ENCODE peak calls at places on chromosomes 13 and 19, in ten cellular contexts. Q is colonic mucosa; Y is HL-60; L is AG09319; B is kidney epithelial cell; Z is T-helper 2 cell; K is stimulated activated CD4-positive, alpha-beta T cell treated with anti-CD3 and anti-CD28 coated beads, Interleukin-4, amount 100 ng/mL, for 1 hour; M is activated T-helper 1 cell treated with anti-CD3 and anti-CD28 coated beads, Interleukin-2, amount 50 U/mL, for 16 hours; J is GM04504; G is type B pancreatic cell. E is an unnamed sample.

GRCh38 chr19:17170538-17171297 is 44.4 kb upstream of the USE1 start:
- DNase-seq in Q (no peak), Y (no peak), L (no peak), B (no peak), Z (peak), K (no peak), M (no peak), J (no peak), G (no peak), E (no peak)

GRCh38 chr19:38692458-38693379 is 45.3 kb downstream of the ACTN4 start:
- DNase-seq in Q (no peak), Y (no peak), L (no peak), B (no peak), Z (no peak), K (no peak), M (no peak), J (no peak), G (no peak), E (no peak)

GRCh38 chr19:39372047-39372802 is 18.7 kb downstream of the PAF1 start:
- DNase-seq in Q (peak), Y (no peak), L (peak), B (no peak), Z (no peak), K (no peak), M (no peak), J (peak), G (no peak), E (peak)

GRCh38 chr19:13181747-13182388 is 31.7 kb downstream of the IER2 start:
- DNase-seq in Q (peak), Y (peak), L (no peak), B (no peak), Z (no peak), K (peak), M (no peak), J (no peak), G (no peak), E (no peak)

GRCh38 chr13:67238277-67238859 is 8.2 kb upstream of the PCDH9 start:
- DNase-seq in Q (no peak), Y (no peak), L (no peak), B (no peak), Z (peak), K (no peak), M (no peak), J (no peak), G (no peak), E (no peak)

GRCh38 chr13:50365683-50366391 is 350.6 kb downstream of the KCNRG start:
- DNase-seq in Q (no peak), Y (no peak), L (no peak), B (peak), Z (peak), K (peak), M (no peak), J (no peak), G (no peak), E (no peak)

GRCh38 chr13:78630509-78630908 is 27.2 kb upstream of the POU4F1 start:
- DNase-seq in Q (no peak), Y (no peak), L (no peak), B (no peak), Z (no peak), K (no peak), M (no peak), J (no peak), G (no peak), E (no peak)

GRCh38 chr19:4327252-4327876 is 11.3 kb downstream of the STAP2 start:
- DNase-seq in Q (peak), Y (peak), L (no peak), B (no peak), Z (peak), K (peak), M (no peak), J (no peak), G (peak), E (no peak)

GRCh38 chr13:110430391-110431338 is 123.6 kb downstream of the COL4A2 start:
- DNase-seq in Q (no peak), Y (no peak), L (no peak), B (no peak), Z (no peak), K (no peak), M (no peak), J (no peak), G (no peak), E (no peak)

GRCh38 chr13:25103711-25104110 is 7.8 kb downstream of the PABPC3 start:
- DNase-seq in Q (no peak), Y (no peak), L (no peak), B (no peak), Z (no peak), K (no peak), M (no peak), J (no peak), G (no peak), E (no peak)

GRCh38 chr13:76848596-76848995 is 37.6 kb downstream of the KCTD12 start:
- DNase-seq in Q (no peak), Y (peak), L (no peak), B (no peak), Z (no peak), K (no peak), M (no peak), J (no peak), G (no peak), E (no peak)

GRCh38 chr19:4970558-4971423 is 1.9 kb downstream of the KDM4B start:
- DNase-seq in Q (peak), Y (peak), L (no peak), B (no peak), Z (no peak), K (no peak), M (no peak), J (no peak), G (no peak), E (no peak)

GRCh38 chr19:4866595-4867424 is 657 bp downstream of the PLIN3 start:
- DNase-seq in Q (peak), Y (peak), L (no peak), B (no peak), Z (peak), K (peak), M (no peak), J (no peak), G (no peak), E (no peak)

GRCh38 chr13:113837554-113838355 is 26.1 kb downstream of the GAS6 start:
- DNase-seq in Q (peak), Y (no peak), L (peak), B (peak), Z (no peak), K (no peak), M (no peak), J (peak), G (no peak), E (peak)

GRCh38 chr13:111093634-111094033 is 21.5 kb upstream of the ARHGEF7 start:
- DNase-seq in Q (no peak), Y (no peak), L (no peak), B (no peak), Z (no peak), K (no peak), M (no peak), J (no peak), G (no peak), E (no peak)

GRCh38 chr19:11247934-11248333 is 8.5 kb downstream of the ANGPTL8 start:
- DNase-seq in Q (no peak), Y (no peak), L (no peak), B (no peak), Z (no peak), K (no peak), M (no peak), J (no peak), G (no peak), E (no peak)

GRCh38 chr13:94309997-94310842 is 169.3 kb downstream of the DCT start:
- DNase-seq in Q (no peak), Y (no peak), L (no peak), B (peak), Z (no peak), K (no peak), M (no peak), J (peak), G (no peak), E (peak)

GRCh38 chr13:106617561-106617960 is 49.6 kb upstream of the ARGLU1 start:
- DNase-seq in Q (no peak), Y (no peak), L (no peak), B (peak), Z (no peak), K (no peak), M (no peak), J (peak), G (no peak), E (no peak)

GRCh38 chr19:14150041-14150769 is 13.8 kb upstream of the ASF1B start:
- DNase-seq in Q (no peak), Y (no peak), L (no peak), B (no peak), Z (peak), K (no peak), M (no peak), J (no peak), G (no peak), E (no peak)

GRCh38 chr19:41029524-41030432 is 38.7 kb downstream of the CYP2B6 start:
- DNase-seq in Q (no peak), Y (no peak), L (no peak), B (no peak), Z (no peak), K (no peak), M (no peak), J (no peak), G (no peak), E (no peak)

GRCh38 chr13:36323951-36324566 is 22.1 kb downstream of the SPART start:
- DNase-seq in Q (no peak), Y (no peak), L (no peak), B (no peak), Z (no peak), K (no peak), M (no peak), J (peak), G (no peak), E (no peak)

GRCh38 chr13:64083811-64084210 is 2668.2 kb upstream of the PCDH20 start:
- DNase-seq in Q (no peak), Y (no peak), L (no peak), B (no peak), Z (no peak), K (no peak), M (no peak), J (no peak), G (no peak), E (no peak)

GRCh38 chr13:93226065-93226622 is 463 bp upstream of the GPC6 start:
- DNase-seq in Q (no peak), Y (no peak), L (no peak), B (peak), Z (no peak), K (no peak), M (no peak), J (no peak), G (no peak), E (no peak)

GRCh38 chr19:46898731-46899130 is 37.9 kb downstream of the ARHGAP35 start:
- DNase-seq in Q (no peak), Y (no peak), L (no peak), B (no peak), Z (no peak), K (no peak), M (no peak), J (no peak), G (no peak), E (no peak)

GRCh38 chr19:19514215-19514633 is 1.1 kb downstream of the TSSK6 start:
- DNase-seq in Q (peak), Y (no peak), L (peak), B (no peak), Z (no peak), K (no peak), M (no peak), J (no peak), G (no peak), E (peak)

GRCh38 chr13:47890146-47890814 is 110.8 kb downstream of the SUCLA2 start:
- DNase-seq in Q (no peak), Y (peak), L (no peak), B (no peak), Z (no peak), K (no peak), M (no peak), J (no peak), G (no peak), E (no peak)

E was measured in non-pigmented ciliary epithelial cell.